ENCODE peak calls at places on chromosomes 11 and 22, in ten cellular contexts. W is CD8-positive, alpha-beta memory T cell; D is dorsolateral prefrontal cortex; N is substantia nigra; P is psoas muscle; K is mammary epithelial cell; B is heart left ventricle; H is sigmoid colon; X is tibial artery; C is fibroblast of lung. J is an unnamed sample.

GRCh38 chr11:129377739-129378138 is 2.1 kb downstream of the BARX2 start:
- DNase-seq in W (no peak), D (no peak), N (no peak), P (no peak), K (no peak), B (no peak), H (no peak), X (no peak), C (no peak), J (no peak)

GRCh38 chr11:65920035-65920802 is 993 bp downstream of the DRAP1 start:
- DNase-seq in W (no peak), D (peak), N (no peak), P (no peak), K (no peak), B (peak), H (peak), X (no peak), C (no peak), J (peak)

GRCh38 chr11:127996825-127997224 is 590.5 kb downstream of the ETS1 start:
- DNase-seq in W (no peak), D (no peak), N (no peak), P (no peak), K (no peak), B (no peak), H (no peak), X (no peak), C (peak), J (no peak)

GRCh38 chr11:126939552-126939951 is 61.0 kb downstream of the KIRREL3 start:
- DNase-seq in W (no peak), D (no peak), N (no peak), P (no peak), K (no peak), B (no peak), H (no peak), X (no peak), C (no peak), J (no peak)

GRCh38 chr11:67351275-67352005 is 1.9 kb downstream of the POLD4 start:
- DNase-seq in W (peak), D (no peak), N (peak), P (peak), K (peak), B (no peak), H (peak), X (peak), C (peak), J (peak)

GRCh38 chr11:29448246-29448877 is 568.5 kb downstream of the KCNA4 start:
- DNase-seq in W (no peak), D (no peak), N (no peak), P (no peak), K (peak), B (no peak), H (no peak), X (no peak), C (peak), J (no peak)

GRCh38 chr11:96279018-96279417 is 64.0 kb downstream of the MAML2 start:
- DNase-seq in W (no peak), D (no peak), N (no peak), P (no peak), K (no peak), B (no peak), H (no peak), X (no peak), C (no peak), J (no peak)

GRCh38 chr11:125514336-125515101 is 18.5 kb upstream of the FEZ1 start:
- DNase-seq in W (peak), D (no peak), N (no peak), P (no peak), K (peak), B (peak), H (no peak), X (peak), C (peak), J (peak)

GRCh38 chr22:33873186-33873585 is 47.1 kb downstream of the LARGE1 start:
- DNase-seq in W (no peak), D (no peak), N (no peak), P (peak), K (no peak), B (peak), H (peak), X (no peak), C (no peak), J (no peak)

GRCh38 chr11:104490182-104490581 is 326.2 kb upstream of the PDGFD start:
- DNase-seq in W (no peak), D (no peak), N (no peak), P (no peak), K (no peak), B (no peak), H (no peak), X (no peak), C (no peak), J (peak)

GRCh38 chr11:132496341-132496740 is 1036.0 kb downstream of the OPCML start:
- DNase-seq in W (no peak), D (no peak), N (no peak), P (no peak), K (peak), B (no peak), H (no peak), X (no peak), C (peak), J (no peak)

GRCh38 chr11:64323373-64323772 is 5.5 kb downstream of the PRDX5 start:
- DNase-seq in W (no peak), D (no peak), N (no peak), P (no peak), K (no peak), B (no peak), H (no peak), X (no peak), C (no peak), J (no peak)

GRCh38 chr11:67700141-67700540 is 25.7 kb upstream of the ALDH3B2 start:
- DNase-seq in W (no peak), D (no peak), N (no peak), P (no peak), K (no peak), B (no peak), H (no peak), X (no peak), C (no peak), J (no peak)

GRCh38 chr11:128146926-128147605 is 440.3 kb downstream of the ETS1 start:
- DNase-seq in W (no peak), D (no peak), N (no peak), P (no peak), K (peak), B (no peak), H (no peak), X (no peak), C (no peak), J (no peak)

GRCh38 chr11:119370486-119371046 is 10.9 kb downstream of the USP2 start:
- DNase-seq in W (no peak), D (no peak), N (no peak), P (peak), K (no peak), B (peak), H (peak), X (no peak), C (no peak), J (no peak)

GRCh38 chr11:12269446-12270214 is 107.7 kb upstream of the PARVA start:
- DNase-seq in W (no peak), D (no peak), N (no peak), P (no peak), K (no peak), B (no peak), H (no peak), X (no peak), C (no peak), J (no peak)

GRCh38 chr11:78290293-78291176 is 101.8 kb downstream of the USP35 start:
- DNase-seq in W (no peak), D (no peak), N (no peak), P (no peak), K (peak), B (no peak), H (no peak), X (peak), C (no peak), J (no peak)

GRCh38 chr11:11860103-11860979 is 18.6 kb downstream of the USP47 start:
- DNase-seq in W (no peak), D (no peak), N (no peak), P (no peak), K (no peak), B (no peak), H (no peak), X (no peak), C (no peak), J (no peak)

GRCh38 chr11:28400236-28401100 is 292.3 kb downstream of the METTL15 start:
- DNase-seq in W (no peak), D (no peak), N (no peak), P (no peak), K (peak), B (no peak), H (no peak), X (no peak), C (peak), J (no peak)

GRCh38 chr11:35662061-35662648 is 420 bp upstream of the TRIM44 start:
- DNase-seq in W (no peak), D (no peak), N (no peak), P (no peak), K (no peak), B (no peak), H (no peak), X (no peak), C (no peak), J (no peak)

GRCh38 chr11:78510025-78510596 is 64.6 kb downstream of the NARS2 start:
- DNase-seq in W (no peak), D (no peak), N (no peak), P (no peak), K (no peak), B (no peak), H (no peak), X (no peak), C (no peak), J (no peak)

GRCh38 chr22:32661296-32661695 is 140.2 kb upstream of the TIMP3 start:
- DNase-seq in W (no peak), D (no peak), N (no peak), P (peak), K (peak), B (peak), H (peak), X (peak), C (peak), J (peak)

GRCh38 chr11:27183672-27184457 is 143.2 kb downstream of the BBOX1 start:
- DNase-seq in W (no peak), D (no peak), N (peak), P (no peak), K (peak), B (peak), H (peak), X (peak), C (peak), J (peak)

GRCh38 chr11:104661481-104661880 is 236.8 kb downstream of the CASP12 start:
- DNase-seq in W (no peak), D (no peak), N (no peak), P (no peak), K (no peak), B (no peak), H (no peak), X (no peak), C (no peak), J (no peak)

GRCh38 chr11:115198301-115198700 is 305.9 kb downstream of the CADM1 start:
- DNase-seq in W (no peak), D (no peak), N (no peak), P (no peak), K (no peak), B (no peak), H (no peak), X (no peak), C (no peak), J (no peak)

GRCh38 chr11:1863352-1864215 is 10.7 kb downstream of the LSP1 start:
- DNase-seq in W (no peak), D (no peak), N (peak), P (peak), K (peak), B (peak), H (peak), X (peak), C (peak), J (peak)

GRCh38 chr11:9005087-9005486 is 1.3 kb upstream of the NRIP3 start:
- DNase-seq in W (no peak), D (no peak), N (no peak), P (no peak), K (no peak), B (no peak), H (no peak), X (no peak), C (no peak), J (no peak)

GRCh38 chr11:1876361-1877063 is 15.2 kb downstream of the PRR33 start:
- DNase-seq in W (peak), D (peak), N (no peak), P (peak), K (no peak), B (peak), H (peak), X (peak), C (peak), J (peak)

GRCh38 chr22:27112273-27112672 is 454.9 kb downstream of the MIAT start:
- DNase-seq in W (no peak), D (no peak), N (no peak), P (no peak), K (no peak), B (no peak), H (no peak), X (no peak), C (no peak), J (no peak)

GRCh38 chr11:98194611-98195010 is 826.1 kb upstream of the CNTN5 start:
- DNase-seq in W (no peak), D (no peak), N (no peak), P (no peak), K (no peak), B (no peak), H (no peak), X (no peak), C (no peak), J (no peak)

GRCh38 chr11:70913715-70914231 is 338.6 kb downstream of the SHANK2 start:
- DNase-seq in W (no peak), D (no peak), N (no peak), P (no peak), K (no peak), B (no peak), H (peak), X (no peak), C (no peak), J (peak)

GRCh38 chr22:27372969-27373670 is 428.4 kb downstream of the MN1 start:
- DNase-seq in W (no peak), D (no peak), N (no peak), P (no peak), K (no peak), B (no peak), H (no peak), X (no peak), C (peak), J (no peak)

GRCh38 chr11:128506999-128507591 is 80.3 kb downstream of the ETS1 start:
- DNase-seq in W (no peak), D (no peak), N (no peak), P (peak), K (peak), B (peak), H (peak), X (peak), C (peak), J (peak)

GRCh38 chr11:108206969-108207682 is 15.3 kb downstream of the NPAT start:
- DNase-seq in W (no peak), D (no peak), N (no peak), P (no peak), K (no peak), B (no peak), H (no peak), X (no peak), C (no peak), J (no peak)

GRCh38 chr22:50177537-50178470 is 7.3 kb downstream of the PANX2 start:
- DNase-seq in W (no peak), D (no peak), N (no peak), P (peak), K (no peak), B (no peak), H (peak), X (no peak), C (no peak), J (peak)

GRCh38 chr11:30826911-30827310 is 240.8 kb upstream of the MPPED2 start:
- DNase-seq in W (no peak), D (no peak), N (no peak), P (no peak), K (no peak), B (no peak), H (no peak), X (no peak), C (no peak), J (no peak)
- H3K27ac ChIP-seq in W (no peak), D (no peak), N (no peak), P (no peak), K (no peak), B (no peak), H (no peak), X (peak), C (no peak), J (no peak)

GRCh38 chr11:114091791-114092397 is 32.4 kb downstream of the ZBTB16 start:
- DNase-seq in W (no peak), D (no peak), N (no peak), P (peak), K (no peak), B (no peak), H (peak), X (no peak), C (no peak), J (no peak)

GRCh38 chr11:114092478-114092877 is 33.0 kb downstream of the ZBTB16 start:
- DNase-seq in W (no peak), D (no peak), N (no peak), P (no peak), K (no peak), B (no peak), H (no peak), X (no peak), C (no peak), J (no peak)

GRCh38 chr11:114090976-114091375 is 31.5 kb downstream of the ZBTB16 start:
- DNase-seq in W (no peak), D (no peak), N (no peak), P (no peak), K (no peak), B (no peak), H (no peak), X (no peak), C (no peak), J (no peak)

GRCh38 chr11:114094516-114094915 is 35.0 kb downstream of the ZBTB16 start:
- DNase-seq in W (no peak), D (no peak), N (no peak), P (no peak), K (no peak), B (no peak), H (no peak), X (no peak), C (no peak), J (no peak)

DNA sequence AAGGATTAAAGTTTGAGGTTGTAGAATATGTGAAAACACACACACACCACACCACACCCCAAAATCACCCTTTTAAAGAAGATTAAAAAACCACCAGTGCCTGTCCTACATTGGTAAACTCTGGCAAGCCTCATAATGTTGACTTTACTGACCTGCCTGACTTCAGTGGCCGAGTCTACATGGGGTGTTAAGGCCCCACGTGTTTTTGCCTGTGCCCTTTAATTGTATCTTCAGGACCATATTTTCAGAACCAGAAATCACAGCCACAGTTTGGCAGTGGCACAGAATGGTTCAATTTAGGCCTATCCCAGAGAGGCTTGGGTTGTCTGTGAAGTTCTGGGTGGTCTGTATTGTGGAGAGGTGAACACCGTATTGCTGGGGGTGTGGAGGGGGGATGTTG is 33.4 kb downstream of the ZBTB16 start:
- DNase-seq in W (no peak), D (no peak), N (no peak), P (no peak), K (no peak), B (no peak), H (peak), X (no peak), C (no peak), J (no peak)
- H3K27ac ChIP-seq in W (no peak), D (peak), N (peak), P (peak), K (no peak), B (no peak), H (peak), X (peak), C (no peak), J (peak)

DNA sequence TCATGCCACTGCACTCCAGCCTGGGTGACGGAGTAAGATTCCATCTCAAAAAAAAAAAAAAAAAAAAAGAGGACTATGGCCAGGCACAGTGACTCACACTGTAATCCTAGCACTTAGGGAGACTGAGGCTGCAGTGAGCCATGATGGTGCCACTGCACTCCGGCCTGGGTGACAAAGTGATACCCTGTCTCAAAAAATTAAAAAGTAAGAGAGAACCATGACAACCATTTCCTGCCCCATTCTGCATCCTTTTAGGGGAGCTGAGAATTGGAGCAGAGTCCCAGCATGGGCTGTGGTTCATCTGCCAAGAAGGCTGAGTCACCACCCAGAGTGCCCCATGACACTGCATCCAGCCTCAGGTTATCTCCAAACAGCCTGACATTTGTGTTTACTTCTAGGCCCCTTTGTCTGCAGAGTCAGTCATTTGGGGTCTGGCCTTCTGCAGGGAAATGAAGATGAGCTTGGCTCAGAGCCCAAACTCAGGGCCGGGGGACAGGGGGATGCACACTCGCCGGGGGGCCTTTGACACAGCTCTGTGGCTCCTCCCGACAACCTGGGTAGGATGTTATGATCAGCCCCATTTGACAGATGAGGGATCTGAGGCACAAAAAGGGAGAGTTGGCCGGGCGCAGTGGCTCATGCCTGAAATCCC is 4.7 kb downstream of the CSDC2 start:
- DNase-seq in W (no peak), D (no peak), N (no peak), P (no peak), K (peak), B (peak), H (peak), X (peak), C (peak), J (no peak)
- H3K27ac ChIP-seq in W (no peak), D (no peak), N (no peak), P (peak), K (peak), B (peak), H (peak), X (peak), C (no peak), J (no peak)

GRCh38 chr22:24699861-24700260 is 74.7 kb downstream of the PIWIL3 start:
- DNase-seq in W (no peak), D (no peak), N (no peak), P (no peak), K (no peak), B (no peak), H (no peak), X (no peak), C (no peak), J (no peak)
- H3K27ac ChIP-seq in W (no peak), D (no peak), N (no peak), P (no peak), K (no peak), B (no peak), H (no peak), X (no peak), C (no peak), J (no peak)

DNA sequence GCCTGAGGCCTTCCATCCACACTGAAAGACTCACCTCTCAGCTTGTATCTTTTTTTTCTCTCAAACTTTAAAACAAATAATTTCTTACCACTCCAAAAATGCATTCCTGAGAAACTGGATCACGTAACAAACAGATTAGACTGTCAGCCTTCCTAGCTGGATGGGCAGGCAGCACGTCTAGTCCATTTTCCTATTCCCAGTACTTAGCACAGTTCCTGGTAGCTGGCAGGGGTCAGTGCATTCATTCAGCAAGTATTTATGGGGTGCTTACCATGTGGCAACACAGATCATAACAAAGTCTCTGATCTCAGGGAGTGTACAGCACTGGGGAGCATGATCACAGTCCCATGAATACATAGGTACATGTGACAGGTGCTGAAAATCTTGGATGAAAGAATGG is 89.6 kb downstream of the UBASH3B start:
- DNase-seq in W (no peak), D (no peak), N (no peak), P (no peak), K (no peak), B (no peak), H (no peak), X (no peak), C (no peak), J (no peak)
- H3K27ac ChIP-seq in W (no peak), D (no peak), N (no peak), P (no peak), K (no peak), B (no peak), H (no peak), X (no peak), C (no peak), J (no peak)

GRCh38 chr22:17855891-17856290 is 81.6 kb upstream of the BID start:
- DNase-seq in W (no peak), D (no peak), N (no peak), P (no peak), K (no peak), B (no peak), H (no peak), X (no peak), C (no peak), J (no peak)
- H3K27ac ChIP-seq in W (no peak), D (no peak), N (no peak), P (no peak), K (no peak), B (no peak), H (peak), X (peak), C (no peak), J (no peak)

DNA sequence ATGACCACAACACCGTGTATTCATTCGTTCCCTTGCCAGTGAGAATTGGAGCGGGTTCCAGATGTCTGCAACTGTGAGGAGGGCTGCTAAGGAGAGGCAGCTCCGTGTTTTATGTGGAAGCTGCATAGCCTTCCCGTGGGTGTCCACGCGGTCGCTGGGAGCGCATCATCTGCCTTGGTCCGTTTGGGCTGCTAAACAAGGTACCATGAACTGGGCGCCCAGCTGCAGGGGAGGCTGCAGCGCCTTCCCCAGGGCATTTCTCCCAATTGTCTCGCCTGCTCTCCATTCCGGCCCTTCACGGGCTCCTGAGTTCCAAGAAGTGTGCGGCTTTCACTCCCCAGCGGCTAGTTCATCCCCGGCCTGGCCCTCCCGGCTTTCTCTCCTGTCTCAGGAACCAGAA is 1446.4 kb downstream of the TBC1D22A start:
- DNase-seq in W (no peak), D (no peak), N (no peak), P (no peak), K (no peak), B (no peak), H (no peak), X (no peak), C (no peak), J (peak)
- H3K27ac ChIP-seq in W (no peak), D (no peak), N (no peak), P (no peak), K (no peak), B (no peak), H (no peak), X (no peak), C (no peak), J (no peak)